ENCODE peak calls at places on chromosomes 4 and X, in four cellular contexts. E, S, W and L are unnamed samples.

GRCh38 chr4:153428816-153429592 is 37.2 kb upstream of the TMEM131L start:
- DNase-seq in W (no peak), S (no peak), E (no peak), L (no peak)

GRCh38 chr4:16162891-16163290 is 63.4 kb downstream of the TAPT1 start:
- DNase-seq in E (no peak), W (no peak), S (no peak), L (no peak)

GRCh38 chrX:21779095-21779494 is 21.2 kb upstream of the SMPX start:
- DNase-seq in E (no peak), W (no peak), S (no peak), L (no peak)

GRCh38 chrX:65994519-65995501 is 45.1 kb downstream of the VSIG4 start:
- DNase-seq in S (no peak), W (no peak), E (no peak), L (no peak)

GRCh38 chrX:71930298-71930697 is 19.7 kb downstream of the NHSL2 start:
- DNase-seq in E (no peak), S (no peak), W (no peak), L (no peak)

GRCh38 chrX:23883737-23884354 is 23.9 kb downstream of the APOO start:
- DNase-seq in E (no peak), S (no peak), W (no peak), L (no peak)

GRCh38 chrX:151082077-151082948 is 94.1 kb upstream of the GPR50 start:
- DNase-seq in W (no peak), E (peak; percentile 76), S (no peak), L (peak; percentile 88)

GRCh38 chr4:130403221-130403620 is 1307.3 kb downstream of the C4orf33 start:
- DNase-seq in S (no peak), W (no peak), E (no peak), L (no peak)

GRCh38 chr4:26192921-26193894 is 127.6 kb upstream of the RBPJ start:
- DNase-seq in E (no peak), W (no peak), S (no peak), L (no peak)

GRCh38 chrX:142201113-142201512 is 4.0 kb downstream of the MAGEC2 start:
- DNase-seq in W (no peak), S (no peak), E (no peak), L (no peak)
- H3K4me1 ChIP-seq in W (no peaks in the 10 kb centered on the region), S (no peaks in the 10 kb centered on the region), E (no peaks in the 10 kb centered on the region), L (no peaks in the 10 kb centered on the region)

GRCh38 chrX:123184858-123185251 is 777 bp downstream of the GRIA3 start:
- DNase-seq in W (no peak), E (no peak), S (no peak), L (peak; percentile 81)

GRCh38 chrX:123185714-123186113 is 1.6 kb downstream of the GRIA3 start:
- DNase-seq in E (no peak), W (no peak), S (no peak), L (no peak)

GRCh38 chrX:123188081-123188480 is 4.0 kb downstream of the GRIA3 start:
- DNase-seq in S (no peak), W (no peak), E (no peak), L (no peak)

GRCh38 chrX:123184199-123184857 is at the start of gene GRIA3:
- DNase-seq in E (no peak), W (no peak), S (no peak), L (peak; percentile 73)

DNA sequence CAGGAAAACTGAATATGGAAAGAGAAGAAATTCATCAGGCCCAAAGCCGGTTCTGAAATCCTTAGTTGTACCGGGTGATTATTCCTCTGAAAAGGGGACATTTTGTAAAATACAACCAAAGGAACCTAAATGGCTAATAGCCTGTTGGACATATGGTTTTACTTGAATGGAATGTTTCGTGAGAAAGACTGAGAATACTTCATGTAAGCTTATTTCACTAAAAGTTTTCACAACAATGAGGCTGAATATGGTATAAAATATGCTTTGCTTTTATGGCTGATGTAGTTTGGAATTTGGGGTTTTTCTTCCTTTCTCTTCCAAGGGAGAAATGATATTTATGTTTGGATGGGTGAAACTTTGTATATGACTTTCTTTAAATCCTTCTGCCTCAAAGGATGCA is 2.7 kb downstream of the GRIA3 start:
- DNase-seq in S (no peak), E (no peak), W (no peak), L (no peak)
- H3K27ac ChIP-seq in S (no peak overlapping the region), E (no peak overlapping the region), W (no peak overlapping the region), L (no peak overlapping the region)

GRCh38 chrX:154049209-154050112 is 29.8 kb upstream of the IRAK1 start:
- DNase-seq in W (no peak), S (no peak), E (peak; percentile 68), L (no peak)
- H3K4me1 ChIP-seq in W (peaks cover 63% of the 10 kb centered on the region), S (no peaks in the 10 kb centered on the region), E (peaks cover 55% of the 10 kb centered on the region), L (peaks cover 6% of the 10 kb centered on the region)

DNA sequence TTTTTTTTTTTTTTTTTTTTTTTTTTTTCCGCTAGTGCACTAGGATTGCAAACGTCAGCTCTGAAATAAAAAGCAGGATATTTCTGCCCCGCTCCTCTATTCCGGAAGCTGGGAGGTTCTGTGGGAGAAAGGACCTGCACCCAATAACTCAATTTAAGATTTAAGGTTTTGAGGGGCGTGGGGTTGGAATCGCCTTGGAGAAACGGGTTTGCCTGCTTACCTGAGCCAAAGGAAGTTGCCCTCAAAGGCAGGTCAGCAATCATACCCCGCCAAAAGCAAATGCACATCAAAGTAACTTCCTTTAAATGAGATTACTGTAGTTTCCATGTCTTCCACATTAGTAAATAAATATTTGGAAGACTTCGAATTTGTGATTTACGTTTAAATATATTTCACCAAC is 952 bp upstream of the HS3ST1 start:
- DNase-seq in S (no peak), W (no peak), E (no peak), L (no peak)
- H3K27ac ChIP-seq in S (peak overlapping the region; percentile 32), W (no peak overlapping the region), E (no peak overlapping the region), L (no peak overlapping the region)

DNA sequence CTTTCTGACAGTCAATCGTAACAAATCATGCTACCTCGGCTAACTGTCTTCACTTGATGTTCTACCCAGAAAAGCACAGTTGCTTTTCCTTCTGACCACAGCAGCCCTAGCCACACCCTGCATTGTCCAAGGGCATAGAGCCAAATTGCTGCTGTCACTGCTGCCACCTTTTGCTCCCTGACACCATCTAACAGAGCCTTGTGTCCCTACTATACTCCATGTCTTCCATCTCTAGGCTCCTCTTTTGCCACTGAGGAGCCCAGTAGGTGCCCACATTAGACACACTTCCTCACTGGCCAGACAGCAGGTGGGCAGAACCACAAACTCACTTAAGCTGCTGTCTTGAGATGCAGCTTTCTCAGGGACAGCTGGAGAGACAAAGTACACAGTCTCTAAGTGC is 91.4 kb downstream of the ANXA3 start:
- DNase-seq in W (no peak), S (no peak), E (no peak), L (no peak)
- H3K4me1 ChIP-seq in W (peaks cover 36% of the 10 kb centered on the region), S (peaks cover 28% of the 10 kb centered on the region), E (peaks cover 13% of the 10 kb centered on the region), L (no peaks in the 10 kb centered on the region)

GRCh38 chr4:39899291-39899690 is 78.4 kb downstream of the PDS5A start:
- DNase-seq in E (no peak), S (no peak), W (no peak), L (no peak)

GRCh38 chr4:39905656-39906055 is 72.1 kb downstream of the PDS5A start:
- DNase-seq in E (no peak), W (no peak), S (no peak), L (no peak)

GRCh38 chr4:39898015-39898414 is 79.7 kb downstream of the PDS5A start:
- DNase-seq in S (no peak), E (no peak), W (no peak), L (no peak)

DNA sequence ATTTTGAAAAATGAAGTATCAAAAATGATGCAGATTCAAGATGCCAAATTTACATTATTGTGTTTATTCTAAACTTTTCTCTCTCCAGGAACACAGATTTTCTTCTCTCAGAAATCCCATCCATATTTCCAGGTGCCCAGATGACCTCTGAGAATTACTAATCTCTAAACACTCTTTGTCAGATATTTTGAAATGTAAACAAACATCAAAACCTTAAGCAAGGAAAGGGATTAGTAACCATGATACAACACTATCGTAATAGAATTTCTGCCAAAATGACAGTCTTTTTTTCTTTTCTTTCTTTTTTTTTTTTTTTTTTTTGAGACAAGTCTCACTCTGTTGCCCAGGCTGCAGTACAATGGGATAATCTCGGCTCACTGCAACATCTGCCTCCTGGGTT is 76.7 kb downstream of the PDS5A start:
- DNase-seq in S (no peak), E (no peak), W (no peak), L (no peak)
- H3K27ac ChIP-seq in S (no peak overlapping the region), E (no peak overlapping the region), W (no peak overlapping the region), L (no peak overlapping the region)